ENCODE peak calls at places on chromosomes 3 and 15, in eight cellular contexts. A is amniotic stem cell; S is aorta; Y is AG08396; N is NCI-H1694; K is heart right ventricle; M is pancreas; I is stimulated activated CD8-positive, alpha-beta memory T cell treated with anti-CD3 and anti-CD28 coated beads, Interleukin-2, amount 100 ng/mL, for 48 hours. T is an unnamed sample.
A peak's percentile ranks its signal among the peaks of the same experiment; 100 is the strongest.

GRCh38 chr3:5568451-5568850 is 380.9 kb downstream of the EDEM1 start:
- DNase-seq in K (no peak), N (no peak), I (no peak), Y (no peak), M (no peak), A (no peak), S (no peak), T (no peak)

GRCh38 chr15:69951511-69952209 is 146.1 kb downstream of the TLE3 start:
- DNase-seq in K (no peak), S (no peak), I (no peak), A (no peak), N (no peak), Y (no peak), M (no peak), T (no peak)

GRCh38 chr3:97992547-97993173 is 20.4 kb upstream of the RIOX2 start:
- DNase-seq in K (no peak), Y (no peak), I (no peak), A (no peak), S (no peak), M (no peak), N (no peak), T (no peak)

GRCh38 chr3:173887888-173888287 is 490.3 kb downstream of the NLGN1 start:
- DNase-seq in I (no peak), N (no peak), M (no peak), Y (no peak), S (no peak), A (no peak), K (no peak), T (no peak)

GRCh38 chr15:39788108-39788507 is 5.5 kb upstream of the FSIP1 start:
- DNase-seq in N (no peak), M (no peak), K (no peak), S (no peak), Y (no peak), A (no peak), I (no peak), T (no peak)

GRCh38 chr3:169218314-169218983 is 445.1 kb downstream of the MECOM start:
- DNase-seq in M (no peak), I (no peak), N (peak; percentile 8), Y (peak; percentile 36), S (peak; percentile 55), K (peak; percentile 59), A (peak; percentile 52), T (no peak)

GRCh38 chr15:28888900-28889299 is 3.1 kb downstream of the APBA2 start:
- DNase-seq in K (no peak), Y (no peak), S (no peak), I (no peak), N (no peak), A (no peak), M (no peak), T (no peak)

GRCh38 chr3:102238362-102238761 is 196.5 kb upstream of the ZPLD1 start:
- DNase-seq in N (no peak), K (no peak), A (no peak), M (no peak), I (no peak), S (no peak), Y (no peak), T (peak; percentile 11)

GRCh38 chr3:45560270-45561020 is 34.1 kb upstream of the LIMD1 start:
- DNase-seq in I (no peak), A (no peak), M (no peak), Y (no peak), S (peak; percentile 85), N (no peak), K (peak; percentile 84), T (no peak)

T was measured in keratinocyte.